ENCODE peak calls at places on chromosomes 16 and 17, in eight cellular contexts. E is suprapubic skin, G is heart left ventricle, Z is transverse colon, B is tibial nerve, O is uterus, D is lower leg skin, F is HCT116. J is an unnamed sample.

GRCh38 chr16:47904691-47905090 is 251.1 kb downstream of the ABCC12 start:
- DNase-seq in Z (no peak), O (no peak), D (no peak), F (no peak), G (no peak), E (no peak), B (no peak), J (no peak)

GRCh38 chr17:64661731-64661980 is 451 bp downstream of the SMURF2 start:
- DNase-seq in B (no peak), D (no peak), O (peak), Z (no peak), E (peak), F (no peak), G (no peak), J (no peak)

GRCh38 chr16:65314246-65315003 is 192.6 kb upstream of the CDH11 start:
- DNase-seq in F (no peak), O (no peak), Z (no peak), E (no peak), B (no peak), D (no peak), G (no peak), J (no peak)

GRCh38 chr16:89001117-89002027 is 24.4 kb upstream of the CBFA2T3 start:
- DNase-seq in E (no peak), O (no peak), G (no peak), D (no peak), B (no peak), Z (no peak), F (no peak), J (no peak)

GRCh38 chr17:17420561-17421269 is 56.1 kb upstream of the MED9 start:
- DNase-seq in Z (no peak), O (peak), F (no peak), B (peak), D (peak), G (peak), E (peak), J (no peak)

GRCh38 chr17:51540151-51540550 is 279.8 kb downstream of the UTP18 start:
- DNase-seq in O (no peak), D (no peak), E (no peak), Z (no peak), G (no peak), F (peak), B (no peak), J (no peak)

GRCh38 chr17:21286066-21286770 is 1.7 kb downstream of the MAP2K3 start:
- DNase-seq in E (peak), B (peak), O (peak), Z (peak), D (peak), G (peak), F (peak), J (peak)

GRCh38 chr16:19184823-19185509 is 16.9 kb downstream of the SYT17 start:
- DNase-seq in E (no peak), D (no peak), F (no peak), B (no peak), Z (no peak), G (no peak), O (no peak), J (no peak)

GRCh38 chr16:83245061-83245460 is 562.7 kb upstream of the HSBP1 start:
- DNase-seq in D (no peak), F (no peak), E (no peak), O (no peak), B (no peak), G (no peak), Z (no peak), J (no peak)

GRCh38 chr17:75371981-75372380 is 33.5 kb downstream of the GRB2 start:
- DNase-seq in D (no peak), G (no peak), E (no peak), F (no peak), O (no peak), Z (no peak), B (no peak), J (no peak)

GRCh38 chr17:18181358-18181757 is 2.3 kb upstream of the ALKBH5 start:
- DNase-seq in E (no peak), D (no peak), B (no peak), F (no peak), O (peak), G (no peak), Z (no peak), J (peak)

GRCh38 chr17:43669971-43670644 is 8.4 kb upstream of the MEOX1 start:
- DNase-seq in G (no peak), B (no peak), F (no peak), D (no peak), E (no peak), O (no peak), Z (peak), J (no peak)

GRCh38 chr16:10183606-10183959 is 1.4 kb upstream of the GRIN2A start:
- DNase-seq in F (no peak), G (no peak), B (no peak), O (no peak), Z (no peak), D (no peak), E (no peak), J (no peak)

GRCh38 chr16:81470796-81471636 is 26.4 kb downstream of the CMIP start:
- DNase-seq in D (no peak), O (no peak), Z (no peak), E (no peak), F (no peak), G (no peak), B (no peak), J (no peak)

GRCh38 chr17:37417852-37418251 is 11.2 kb downstream of the TADA2A start:
- DNase-seq in D (no peak), E (no peak), O (no peak), Z (no peak), G (no peak), F (no peak), B (no peak), J (no peak)

GRCh38 chr17:7354262-7354781 is 634 bp upstream of the TMEM95 start:
- DNase-seq in G (no peak), D (peak), F (no peak), E (peak), B (no peak), Z (peak), O (no peak), J (peak)

GRCh38 chr16:71807905-71808592 is 585 bp downstream of the AP1G1 start:
- DNase-seq in F (no peak), E (no peak), G (no peak), B (no peak), O (peak), Z (peak), D (peak), J (peak)

GRCh38 chr17:36901506-36901905 is 35.8 kb upstream of the LHX1 start:
- DNase-seq in B (no peak), O (no peak), Z (no peak), D (no peak), F (no peak), E (no peak), G (no peak), J (peak)

GRCh38 chr17:38565853-38566665 is 39.7 kb downstream of the SRCIN1 start:
- DNase-seq in B (no peak), E (no peak), G (no peak), F (no peak), Z (no peak), D (no peak), O (no peak), J (no peak)

GRCh38 chr17:42311240-42312034 is 23.1 kb downstream of the STAT5A start:
- DNase-seq in Z (peak), O (peak), G (peak), D (peak), E (peak), B (peak), F (no peak), J (no peak)

GRCh38 chr16:66065869-66066403 is 300.6 kb upstream of the CDH5 start:
- DNase-seq in F (no peak), D (no peak), G (peak), O (no peak), B (no peak), Z (no peak), E (no peak), J (no peak)

GRCh38 chr17:73669771-73670170 is 25.5 kb upstream of the SDK2 start:
- DNase-seq in E (no peak), F (no peak), G (no peak), O (no peak), B (no peak), D (no peak), Z (no peak), J (no peak)

GRCh38 chr16:81855552-81856153 is 76.6 kb downstream of the PLCG2 start:
- DNase-seq in O (no peak), B (no peak), F (no peak), D (no peak), E (no peak), G (no peak), Z (no peak), J (no peak)

GRCh38 chr16:9409753-9410493 is 318.5 kb downstream of the HAPSTR1 start:
- DNase-seq in O (no peak), Z (no peak), D (no peak), E (no peak), F (no peak), G (no peak), B (no peak), J (no peak)

GRCh38 chr17:8382052-8382879 is 727 bp downstream of the RPL26 start:
- DNase-seq in O (no peak), F (no peak), D (no peak), Z (no peak), B (no peak), E (no peak), G (no peak), J (no peak)

GRCh38 chr16:88459366-88460055 is 6.4 kb downstream of the ZFPM1 start:
- DNase-seq in E (no peak), G (no peak), D (no peak), O (no peak), Z (no peak), B (no peak), F (no peak), J (no peak)

GRCh38 chr17:39209317-39210092 is 9.4 kb downstream of the RPL19 start:
- DNase-seq in O (peak), D (peak), F (no peak), B (peak), G (peak), Z (peak), E (peak), J (no peak)

GRCh38 chr16:69880640-69881133 is 70.4 kb upstream of the CLEC18A start:
- DNase-seq in O (no peak), D (no peak), Z (no peak), E (no peak), G (no peak), F (no peak), B (no peak), J (peak)

GRCh38 chr17:77854759-77855745 is 103.5 kb upstream of the TNRC6C start:
- DNase-seq in F (no peak), G (no peak), O (no peak), B (no peak), Z (no peak), D (no peak), E (no peak), J (no peak)

GRCh38 chr16:17629936-17630335 is 159.2 kb upstream of the XYLT1 start:
- DNase-seq in O (no peak), G (no peak), F (no peak), B (no peak), D (no peak), E (no peak), Z (no peak), J (no peak)
- TF ChIP-seq POLR2A in O (no peak), G (no peak), F (no peak), B (no peak), D (no peak), E (no peak), Z (no peak), J (no peak)

GRCh38 chr16:85921026-85921425 is 22.1 kb downstream of the IRF8 start:
- DNase-seq in Z (no peak), D (no peak), B (no peak), O (no peak), G (no peak), F (no peak), E (no peak), J (no peak)

GRCh38 chr16:85917959-85918358 is 19.0 kb downstream of the IRF8 start:
- DNase-seq in G (no peak), F (no peak), E (no peak), Z (no peak), D (no peak), O (no peak), B (no peak), J (no peak)

GRCh38 chr16:85918436-85918835 is 19.5 kb downstream of the IRF8 start:
- DNase-seq in E (no peak), O (no peak), D (no peak), Z (no peak), G (no peak), F (no peak), B (no peak), J (no peak)

GRCh38 chr16:85917012-85917411 is 18.1 kb downstream of the IRF8 start:
- DNase-seq in D (no peak), E (no peak), G (no peak), B (no peak), Z (no peak), O (no peak), F (no peak), J (no peak)

GRCh38 chr16:85919271-85920267 is 20.6 kb downstream of the IRF8 start:
- DNase-seq in D (no peak), F (no peak), E (no peak), O (no peak), Z (no peak), B (no peak), G (no peak), J (no peak)
- TF ChIP-seq POLR2A in D (no peak), F (no peak), E (no peak), O (no peak), Z (no peak), B (no peak), G (no peak), J (no peak)

GRCh38 chr16:30429678-30430427 is at the start of gene DCTPP1:
- DNase-seq in Z (peak), D (peak), F (peak), G (peak), B (peak), E (peak), O (peak), J (peak)
- TF ChIP-seq POLR2A in Z (peak), D (no peak), F (peak), G (no peak), B (peak), E (no peak), O (no peak), J (peak)

DNA sequence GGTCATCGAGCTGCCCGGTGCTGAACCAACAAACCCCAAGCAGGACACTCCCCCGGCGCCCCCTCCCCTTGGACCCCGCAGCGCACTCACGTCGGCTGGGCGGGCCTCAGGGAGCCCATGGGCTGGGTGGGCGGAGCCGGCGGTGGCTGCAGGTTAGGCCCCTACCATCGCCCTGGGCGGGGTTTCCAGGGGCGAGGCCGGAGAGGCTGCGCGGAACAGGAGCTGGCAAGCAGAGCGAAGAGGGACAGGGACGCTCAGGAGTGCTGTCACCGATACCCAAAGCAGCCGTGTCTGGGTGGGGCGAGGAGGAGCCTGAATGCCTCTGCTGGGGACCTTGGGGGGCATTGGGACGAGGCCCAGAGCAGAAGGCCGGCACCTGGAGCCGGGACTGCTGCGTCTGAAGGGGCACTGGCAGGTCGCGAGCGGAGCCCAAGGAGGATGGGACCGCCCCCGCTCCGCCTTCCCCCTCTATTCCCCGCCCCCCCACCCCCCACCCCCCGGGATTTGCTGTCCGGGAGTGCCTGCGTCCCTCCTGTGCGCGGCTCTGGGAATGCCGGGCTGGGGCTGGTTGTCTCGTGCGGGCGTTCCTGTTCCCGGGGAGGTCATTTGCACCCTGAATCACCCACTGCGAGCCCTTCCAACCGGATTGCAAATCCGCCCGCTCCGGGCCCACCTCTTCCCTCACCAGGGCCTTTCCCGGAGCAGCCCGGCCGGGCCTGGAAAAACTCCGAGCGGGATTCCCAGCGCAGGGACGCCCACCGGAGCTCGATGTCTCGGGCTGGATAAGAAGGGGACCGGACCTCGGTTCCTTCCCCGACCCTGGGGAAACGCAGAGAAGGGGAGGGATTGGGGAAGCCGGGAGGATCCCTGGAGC is 902 bp downstream of the ARHGAP27 start:
- DNase-seq in G (peak), O (peak), Z (peak), B (no peak), E (peak), F (peak), D (peak), J (peak)
- TF ChIP-seq POLR2A in G (no peak), O (peak), Z (peak), B (no peak), E (no peak), F (peak), D (no peak), J (peak)

DNA sequence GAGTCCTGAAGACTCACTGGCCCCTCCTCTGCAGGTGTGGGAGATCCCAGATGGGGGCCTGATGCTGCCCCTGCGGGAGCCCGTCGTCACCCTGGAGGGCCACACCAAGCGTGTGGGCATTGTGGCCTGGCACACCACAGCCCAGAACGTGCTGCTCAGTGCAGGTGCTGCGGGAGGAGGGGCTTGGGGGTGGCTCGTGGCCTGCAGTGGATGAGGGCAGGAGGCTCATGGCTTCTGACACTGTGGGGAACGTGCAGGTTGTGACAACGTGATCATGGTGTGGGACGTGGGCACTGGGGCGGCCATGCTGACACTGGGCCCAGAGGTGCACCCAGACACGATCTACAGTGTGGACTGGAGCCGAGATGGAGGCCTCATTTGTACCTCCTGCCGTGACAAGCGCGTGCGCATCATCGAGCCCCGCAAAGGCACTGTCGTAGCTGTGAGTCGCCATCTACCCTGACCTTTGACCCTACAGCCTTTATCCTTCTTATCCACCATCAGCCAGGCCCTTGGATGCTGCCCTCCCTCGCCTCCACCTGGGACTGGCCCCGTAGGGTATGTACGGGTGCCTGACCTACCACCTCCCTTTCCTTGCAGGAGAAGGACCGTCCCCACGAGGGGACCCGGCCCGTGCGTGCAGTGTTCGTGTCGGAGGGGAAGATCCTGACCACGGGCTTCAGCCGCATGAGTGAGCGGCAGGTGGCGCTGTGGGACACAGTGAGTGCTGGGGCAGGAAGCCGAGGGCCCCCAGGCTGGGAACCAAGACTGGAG is 3.6 kb downstream of the CORO1A start:
- DNase-seq in F (no peak), Z (peak), D (peak), E (peak), O (peak), G (peak), B (peak), J (no peak)
- TF ChIP-seq POLR2A in F (no peak), Z (peak), D (no peak), E (no peak), O (no peak), G (no peak), B (no peak), J (no peak)

GRCh38 chr17:76497979-76498885 is 3.0 kb downstream of the RHBDF2 start:
- DNase-seq in F (no peak), Z (peak), G (peak), E (no peak), O (peak), B (no peak), D (peak), J (peak)
- TF ChIP-seq POLR2A in F (no peak), Z (peak), G (no peak), E (no peak), O (no peak), B (peak), D (no peak), J (peak)

GRCh38 chr16:60318486-60318885 is 1584.4 kb upstream of the GOT2 start:
- DNase-seq in G (no peak), D (no peak), Z (no peak), B (no peak), E (no peak), F (no peak), O (no peak), J (no peak)
- TF ChIP-seq POLR2A in G (no peak), D (no peak), Z (no peak), B (no peak), E (no peak), F (no peak), O (no peak), J (no peak)

DNA sequence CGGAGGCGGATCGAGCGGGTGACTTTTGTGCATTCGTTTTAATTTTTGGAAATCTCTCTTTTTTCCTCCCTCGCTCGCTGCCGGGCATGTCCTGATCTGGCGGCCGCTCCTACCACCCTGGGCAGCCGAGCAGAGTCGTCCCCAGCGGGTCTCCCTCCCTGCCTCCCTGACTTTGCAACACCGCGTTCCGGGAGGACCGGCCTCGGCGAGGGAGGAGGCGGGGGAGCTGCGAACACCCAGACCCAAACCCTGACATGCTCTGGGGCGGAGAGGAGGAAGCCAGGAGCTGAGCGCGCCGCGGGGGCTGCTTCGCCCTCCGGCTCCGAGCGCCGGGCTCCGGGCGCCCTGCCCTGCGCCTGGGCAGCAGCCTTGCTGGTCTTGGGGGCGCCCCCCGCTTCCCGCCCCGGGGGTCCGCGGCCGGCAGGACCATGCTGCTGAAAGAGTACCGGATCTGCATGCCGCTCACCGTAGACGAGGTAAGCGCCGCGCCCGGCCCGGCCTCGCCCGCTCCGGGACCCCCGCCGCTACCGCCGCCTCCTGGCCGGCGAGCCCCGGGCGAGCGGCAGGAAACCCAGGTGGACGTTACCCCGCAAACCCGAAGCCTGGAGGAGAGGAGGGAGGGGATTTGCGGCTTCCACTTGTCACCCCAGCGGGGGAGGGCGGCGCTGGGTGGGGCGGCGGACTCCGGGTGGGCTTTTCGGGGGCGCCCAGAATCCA is 804 bp downstream of the PITPNC1 start:
- DNase-seq in B (no peak), F (no peak), O (peak), E (peak), G (peak), Z (peak), D (peak), J (peak)
- TF ChIP-seq POLR2A in B (no peak), F (no peak), O (no peak), E (no peak), G (no peak), Z (no peak), D (no peak), J (no peak)